ENCODE peak calls at places on chromosomes 7 and 10, in ten cellular contexts. B is hepatocyte, W is chondrocyte, U is heart left ventricle, T is Caco-2, H is IMR-90, Q is choroid plexus epithelial cell, M is AG10803, F is lower leg skin, P is fibroblast of lung. K is an unnamed sample.

GRCh38 chr7:27606270-27607209 is 56.1 kb downstream of the HIBADH start:
- DNase-seq in B (peak), W (no peak), U (no peak), T (peak), H (peak), Q (peak), M (peak), F (no peak), P (peak), K (peak)

GRCh38 chr7:44541876-44542610 is 913 bp upstream of the NPC1L1 start:
- DNase-seq in B (no peak), W (peak), U (no peak), T (no peak), H (no peak), Q (no peak), M (no peak), F (no peak), P (no peak), K (no peak)

GRCh38 chr7:158507917-158508316 is 79.7 kb downstream of the PTPRN2 start:
- DNase-seq in B (no peak), W (peak), U (no peak), T (no peak), H (no peak), Q (no peak), M (no peak), F (no peak), P (no peak), K (no peak)

GRCh38 chr10:98269435-98269912 is 1.5 kb upstream of the LOXL4 start:
- DNase-seq in B (peak), W (no peak), U (peak), T (peak), H (peak), Q (peak), M (peak), F (peak), P (peak), K (peak)

GRCh38 chr10:43802988-43803696 is 154.5 kb upstream of the ZNF32 start:
- DNase-seq in B (no peak), W (no peak), U (no peak), T (no peak), H (no peak), Q (no peak), M (no peak), F (no peak), P (no peak), K (no peak)

GRCh38 chr10:88657901-88658300 is 6.3 kb upstream of the LIPF start:
- DNase-seq in B (no peak), W (no peak), U (no peak), T (no peak), H (peak), Q (peak), M (peak), F (no peak), P (peak), K (peak)

GRCh38 chr7:130272456-130273080 is 5.9 kb downstream of the CPA2 start:
- DNase-seq in B (no peak), W (no peak), U (peak), T (no peak), H (no peak), Q (peak), M (no peak), F (no peak), P (no peak), K (no peak)

GRCh38 chr10:89029201-89029600 is 38.6 kb downstream of the FAS start:
- DNase-seq in B (no peak), W (no peak), U (no peak), T (no peak), H (no peak), Q (peak), M (peak), F (no peak), P (no peak), K (no peak)

DNA sequence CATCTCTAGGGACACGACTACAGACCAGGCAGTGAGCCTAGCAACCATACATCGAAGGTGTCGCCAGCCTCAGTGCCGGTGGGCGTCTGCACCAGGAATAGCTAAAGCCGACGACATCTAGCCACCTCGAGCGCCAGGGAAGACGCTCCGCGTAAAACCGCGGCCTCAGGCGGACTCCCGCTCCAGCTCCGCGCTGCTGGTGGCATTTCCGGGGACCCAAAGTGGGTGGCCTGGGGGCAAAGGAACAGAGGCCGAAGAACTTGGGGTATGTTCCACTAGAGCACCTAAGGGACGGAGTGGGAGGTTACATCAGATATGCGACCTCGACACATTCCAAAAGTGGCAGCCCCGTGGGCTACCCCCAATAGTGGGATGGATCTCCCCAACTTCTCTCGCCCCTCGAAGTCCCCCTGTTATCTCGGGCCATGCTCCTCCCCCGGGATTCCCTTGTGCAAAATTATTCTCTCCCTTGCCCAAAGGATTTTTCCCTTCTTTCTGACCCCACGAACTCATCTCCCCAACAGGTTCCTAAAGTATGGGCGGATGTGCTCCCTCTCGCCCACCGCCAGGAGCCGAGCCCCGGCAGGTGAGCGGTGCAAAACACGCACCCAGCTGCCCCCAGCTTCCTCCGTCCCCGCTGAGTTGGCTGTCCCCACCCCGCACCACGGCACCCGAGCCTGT is 1.2 kb downstream of the KCNMA1 start:
- DNase-seq in B (no peak), W (no peak), U (no peak), T (no peak), H (no peak), Q (no peak), M (no peak), F (no peak), P (no peak), K (no peak)
- TF ChIP-seq CTCF in B (no peak), W (peak), U (no peak), T (no peak), H (no peak), Q (no peak), M (peak), F (no peak), P (no peak), K (peak)

GRCh38 chr10:127576011-127576410 is 26.9 kb downstream of the NPS start:
- DNase-seq in B (no peak), W (no peak), U (no peak), T (no peak), H (no peak), Q (no peak), M (no peak), F (no peak), P (no peak), K (no peak)

GRCh38 chr10:127576751-127577161 is 27.6 kb downstream of the NPS start:
- DNase-seq in B (no peak), W (no peak), U (peak), T (no peak), H (no peak), Q (peak), M (no peak), F (no peak), P (no peak), K (no peak)

GRCh38 chr10:127577878-127578627 is 28.9 kb downstream of the NPS start:
- DNase-seq in B (no peak), W (no peak), U (no peak), T (no peak), H (no peak), Q (no peak), M (no peak), F (no peak), P (no peak), K (no peak)

GRCh38 chr10:127578628-127579305 is 29.7 kb downstream of the NPS start:
- DNase-seq in B (no peak), W (no peak), U (peak), T (no peak), H (no peak), Q (no peak), M (no peak), F (no peak), P (no peak), K (no peak)

GRCh38 chr10:127577376-127577775 is 28.3 kb downstream of the NPS start:
- DNase-seq in B (no peak), W (no peak), U (no peak), T (no peak), H (peak), Q (peak), M (peak), F (no peak), P (peak), K (no peak)
- TF ChIP-seq CTCF in B (peak), W (peak), U (no peak), T (no peak), H (peak), Q (peak), M (no peak), F (no peak), P (peak), K (peak)

GRCh38 chr10:132337019-132337418 is 5.0 kb downstream of the LRRC27 start:
- DNase-seq in B (no peak), W (no peak), U (no peak), T (peak), H (no peak), Q (peak), M (no peak), F (no peak), P (peak), K (no peak)
- TF ChIP-seq CTCF in B (no peak), W (no peak), U (no peak), T (no peak), H (no peak), Q (no peak), M (no peak), F (no peak), P (no peak), K (no peak)

DNA sequence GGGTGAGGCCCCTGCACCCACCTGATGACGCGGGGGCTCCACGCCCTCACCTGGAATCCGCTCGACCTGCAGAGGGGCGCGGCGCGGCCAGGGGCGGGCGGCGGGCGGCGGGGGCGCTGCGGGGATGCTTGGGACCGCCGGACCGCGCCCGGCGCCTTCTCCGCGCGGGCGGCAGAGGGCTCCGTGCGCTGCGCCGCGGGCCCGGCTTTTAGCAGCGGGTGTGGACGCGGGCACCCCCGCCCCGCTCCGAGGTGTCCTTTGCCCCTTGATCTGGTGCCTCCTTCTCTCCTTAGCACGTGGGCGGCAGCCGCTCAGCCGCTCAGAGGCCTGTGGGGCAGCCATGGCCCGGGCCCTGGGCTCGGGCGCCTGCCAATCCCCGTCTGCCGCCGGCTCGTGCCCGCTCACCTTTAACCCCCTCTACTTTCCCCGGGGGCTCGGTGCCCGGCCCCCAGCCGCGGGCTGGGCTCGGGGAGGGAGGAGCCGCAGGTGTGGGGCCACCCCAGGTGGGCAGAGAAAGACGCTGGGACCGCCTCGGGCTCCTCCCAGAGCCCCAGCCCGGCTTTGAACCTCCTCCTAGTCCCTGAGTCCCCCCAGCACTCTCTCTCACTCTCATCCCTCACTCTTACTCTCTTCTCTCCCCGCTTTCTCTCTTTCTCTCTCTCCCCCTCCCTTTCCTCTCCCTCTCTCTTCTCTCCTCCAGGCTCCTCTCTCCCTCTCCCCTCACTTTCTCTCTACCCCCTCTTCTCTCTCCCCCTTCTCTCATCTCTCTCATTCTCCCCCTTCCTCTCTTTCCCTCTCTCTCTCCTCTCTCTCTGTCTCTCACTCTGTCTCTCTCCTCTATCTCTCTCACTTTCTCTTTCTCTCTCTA is 19.7 kb upstream of the VPS37D start:
- DNase-seq in B (peak), W (no peak), U (no peak), T (peak), H (no peak), Q (no peak), M (no peak), F (no peak), P (no peak), K (no peak)
- TF ChIP-seq CTCF in B (peak), W (peak), U (no peak), T (no peak), H (no peak), Q (no peak), M (no peak), F (no peak), P (no peak), K (no peak)

GRCh38 chr10:102732661-102733060 is 11.1 kb upstream of the WBP1L start:
- DNase-seq in B (no peak), W (no peak), U (no peak), T (no peak), H (no peak), Q (no peak), M (no peak), F (no peak), P (no peak), K (no peak)

GRCh38 chr10:102731222-102731800 is 12.4 kb upstream of the WBP1L start:
- DNase-seq in B (no peak), W (no peak), U (no peak), T (no peak), H (no peak), Q (no peak), M (no peak), F (no peak), P (no peak), K (no peak)

GRCh38 chr10:102726274-102726673 is 11.8 kb downstream of the SFXN2 start:
- DNase-seq in B (no peak), W (no peak), U (no peak), T (no peak), H (no peak), Q (no peak), M (peak), F (no peak), P (no peak), K (peak)

GRCh38 chr10:102727037-102727818 is 12.8 kb downstream of the SFXN2 start:
- DNase-seq in B (no peak), W (no peak), U (no peak), T (no peak), H (no peak), Q (no peak), M (no peak), F (no peak), P (no peak), K (no peak)

GRCh38 chr10:102729090-102730026 is 14.4 kb upstream of the WBP1L start:
- DNase-seq in B (peak), W (no peak), U (peak), T (peak), H (peak), Q (peak), M (peak), F (peak), P (peak), K (peak)
- TF ChIP-seq CTCF in B (peak), W (peak), U (peak), T (peak), H (peak), Q (peak), M (peak), F (peak), P (peak), K (peak)

GRCh38 chr7:115748123-115748738 is 282.3 kb downstream of the TFEC start:
- DNase-seq in B (peak), W (no peak), U (no peak), T (peak), H (peak), Q (peak), M (peak), F (no peak), P (no peak), K (peak)
- TF ChIP-seq CTCF in B (peak), W (peak), U (no peak), T (peak), H (peak), Q (peak), M (peak), F (no peak), P (peak), K (peak)

K was measured in HFFc6.